ENCODE peak calls at places on chromosome 15, in eight cellular contexts. C, G, P, K, R, F, X and L are unnamed samples.

GRCh38 chr15:74517096-74517495 is 23.9 kb upstream of the ARID3B start:
- DNase-seq in X (no peak), K (no peak), G (no peak), R (no peak), F (no peak), C (no peak), P (no peak), L (no peak)

GRCh38 chr15:66261056-66261455 is 7.5 kb upstream of the MEGF11 start:
- DNase-seq in R (no peak), C (peak; percentile 14), F (no peak), P (peak; percentile 65), G (no peak), X (no peak), K (no peak), L (peak; percentile 15)

GRCh38 chr15:73965730-73966103 is 26.4 kb downstream of the STOML1 start:
- DNase-seq in G (peak; percentile 76), F (no peak), R (no peak), K (no peak), C (peak; percentile 66), X (no peak), P (no peak), L (no peak)

GRCh38 chr15:57752426-57752825 is 45.9 kb downstream of the POLR2M start:
- DNase-seq in R (peak; percentile 40), C (peak; percentile 8), P (no peak), G (no peak), F (no peak), X (no peak), K (no peak), L (peak; percentile 26)

GRCh38 chr15:71916834-71917233 is 106.5 kb downstream of the NR2E3 start:
- DNase-seq in G (no peak), K (no peak), P (no peak), X (no peak), C (no peak), R (no peak), F (no peak), L (no peak)

GRCh38 chr15:65790692-65791334 is 1.3 kb downstream of the DENND4A start:
- DNase-seq in R (no peak), K (no peak), G (peak; percentile 25), P (no peak), X (no peak), C (peak; percentile 70), F (peak; percentile 34), L (peak; percentile 35)

GRCh38 chr15:66004618-66005262 is 135.4 kb downstream of the RAB11A start:
- DNase-seq in G (peak; percentile 66), R (no peak), X (no peak), K (no peak), C (peak; percentile 38), F (peak; percentile 50), P (peak; percentile 19), L (peak; percentile 54)

GRCh38 chr15:89150762-89151305 is 62.6 kb downstream of the ABHD2 start:
- DNase-seq in X (no peak), G (no peak), F (no peak), C (no peak), R (no peak), P (peak; percentile 59), K (no peak), L (no peak)

GRCh38 chr15:78429477-78429876 is 8.5 kb upstream of the IREB2 start:
- DNase-seq in X (no peak), C (no peak), G (no peak), R (no peak), F (no peak), P (peak; percentile 36), K (no peak), L (no peak)

GRCh38 chr15:74958320-74958907 is 1.8 kb upstream of the RPP25 start:
- DNase-seq in K (no peak), F (no peak), R (peak; percentile 68), X (peak; percentile 80), P (peak; percentile 86), G (peak; percentile 55), C (no peak), L (no peak)

GRCh38 chr15:49024840-49025239 is 21.4 kb downstream of the SECISBP2L start:
- DNase-seq in R (no peak), C (no peak), P (no peak), X (no peak), F (no peak), K (no peak), G (no peak), L (no peak)

GRCh38 chr15:98671060-98672008 is 23.0 kb downstream of the IGF1R start:
- DNase-seq in K (no peak), F (peak; percentile 40), P (no peak), X (no peak), C (peak; percentile 57), G (peak; percentile 74), R (no peak), L (peak; percentile 74)

GRCh38 chr15:67307889-67308597 is 53.5 kb downstream of the IQCH start:
- DNase-seq in X (no peak), C (no peak), P (no peak), F (no peak), R (no peak), K (no peak), G (no peak), L (peak; percentile 7)

GRCh38 chr15:35444557-35445204 is 101.3 kb downstream of the DPH6 start:
- DNase-seq in X (no peak), P (no peak), G (peak; percentile 75), K (peak; percentile 11), C (peak; percentile 77), F (peak; percentile 62), R (no peak), L (peak; percentile 77)

DNA sequence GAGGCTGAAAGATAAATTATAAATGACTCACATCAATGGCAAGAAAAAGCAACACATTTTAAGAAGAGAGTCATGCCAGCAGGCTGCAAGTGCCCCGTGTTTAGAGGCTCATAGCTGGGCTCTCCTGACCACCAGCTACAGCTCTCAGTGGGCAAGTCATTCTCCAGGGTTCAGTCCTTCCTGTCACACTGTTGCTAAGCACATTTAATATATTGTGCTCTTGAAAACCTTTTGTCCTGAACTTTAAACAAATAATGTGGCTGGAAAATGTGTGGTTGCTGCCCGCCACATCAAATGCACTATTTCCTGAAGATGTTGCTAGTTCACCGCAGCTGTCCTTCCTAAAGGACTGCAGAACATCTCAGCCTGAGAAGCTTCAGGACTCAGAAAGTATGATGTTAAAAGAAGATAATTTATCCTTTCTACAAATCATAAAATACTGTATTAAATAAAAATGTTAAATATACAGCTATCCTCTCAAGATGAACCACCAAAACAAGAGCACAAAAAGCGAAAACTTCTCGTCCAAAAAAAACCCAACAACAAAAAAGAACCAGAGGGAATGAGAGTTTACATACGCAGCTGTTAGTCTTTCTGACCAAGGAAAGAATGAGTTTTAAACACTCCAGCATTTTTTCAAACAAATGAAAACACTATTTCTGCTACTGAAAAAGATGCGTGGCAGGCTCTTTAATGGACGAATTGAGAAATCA is 956 bp downstream of the TARS3 start:
- DNase-seq in P (no peak), X (no peak), G (peak; percentile 50), F (peak; percentile 8), C (peak; percentile 15), K (peak; percentile 82), R (no peak), L (peak; percentile 12)
- TF ChIP-seq CTCF in P (no peak), X (no peak), G (no peak), F (no peak), C (no peak), K (no peak), R (no peak), L (no peak)

GRCh38 chr15:33932734-33933133 is 35.6 kb upstream of the CHRM5 start:
- DNase-seq in X (no peak), K (no peak), R (no peak), G (no peak), P (no peak), C (no peak), F (no peak), L (no peak)

GRCh38 chr15:33934396-33934795 is 33.9 kb upstream of the CHRM5 start:
- DNase-seq in K (no peak), R (no peak), C (no peak), P (no peak), F (no peak), X (no peak), G (no peak), L (no peak)

DNA sequence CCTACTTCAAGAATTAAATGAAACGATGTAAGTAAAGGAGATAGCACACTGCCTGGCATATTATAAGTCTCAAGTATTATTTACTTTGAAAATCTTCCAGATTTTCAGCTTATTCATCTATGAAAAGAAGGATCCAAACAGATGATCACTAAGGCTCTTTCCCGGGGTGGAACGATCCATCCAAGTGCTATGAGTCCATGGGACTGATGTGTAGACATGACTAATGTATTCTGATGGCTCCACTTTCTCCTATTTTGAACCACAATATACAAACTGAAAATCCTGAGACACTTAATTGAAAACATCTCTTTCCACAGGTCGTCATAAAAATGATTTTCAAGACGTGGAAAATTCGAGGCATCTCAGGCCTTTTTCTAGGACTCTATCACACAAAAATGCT is 33.4 kb upstream of the CHRM5 start:
- DNase-seq in G (peak; percentile 50), X (no peak), F (no peak), P (no peak), C (no peak), R (no peak), K (no peak), L (no peak)
- TF ChIP-seq CTCF in G (no peak), X (no peak), F (no peak), P (no peak), C (no peak), R (no peak), K (no peak), L (no peak)

GRCh38 chr15:52783929-52784798 is 6.0 kb downstream of the ONECUT1 start:
- DNase-seq in F (no peak), K (no peak), G (no peak), P (peak; percentile 64), C (no peak), R (no peak), X (peak; percentile 74), L (no peak)
- TF ChIP-seq CTCF in F (no peak), K (peak; percentile 31), G (no peak), P (peak; percentile 64), C (peak; percentile 12), R (peak; percentile 58), X (no peak), L (no peak)

GRCh38 chr15:39888243-39888642 is 31.8 kb downstream of the GPR176 start:
- DNase-seq in F (no peak), P (no peak), X (no peak), K (no peak), R (no peak), G (no peak), C (no peak), L (no peak)

GRCh38 chr15:39886418-39886817 is 33.6 kb downstream of the GPR176 start:
- DNase-seq in R (no peak), X (no peak), K (no peak), C (no peak), P (no peak), G (no peak), F (no peak), L (no peak)

GRCh38 chr15:39888809-39889208 is 31.3 kb downstream of the GPR176 start:
- DNase-seq in G (peak; percentile 31), X (no peak), F (no peak), C (no peak), K (no peak), R (no peak), P (no peak), L (no peak)

GRCh38 chr15:39887211-39887610 is 32.9 kb downstream of the GPR176 start:
- DNase-seq in F (no peak), P (no peak), X (no peak), G (no peak), C (no peak), K (no peak), R (no peak), L (no peak)

DNA sequence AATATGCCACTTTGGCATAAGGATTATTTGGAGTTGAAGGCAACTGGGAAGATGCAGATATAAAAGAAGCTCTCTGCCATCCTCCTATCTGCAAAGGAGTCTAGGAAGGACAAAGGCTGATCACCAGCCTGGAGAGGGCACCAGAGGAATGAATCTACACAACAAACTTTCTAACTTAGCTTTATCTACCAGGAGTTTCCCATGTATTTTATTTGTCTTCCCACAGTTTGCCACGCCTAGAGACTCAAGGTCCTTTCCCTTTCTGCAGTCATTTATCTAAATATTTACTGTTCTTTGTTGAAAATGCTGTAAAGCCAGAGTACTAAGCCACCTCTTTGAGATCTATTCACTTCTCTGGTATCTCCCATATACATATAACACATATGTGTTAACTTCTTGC is 32.2 kb downstream of the GPR176 start:
- DNase-seq in K (no peak), R (no peak), F (peak; percentile 65), G (peak; percentile 70), X (no peak), C (peak; percentile 77), P (peak; percentile 33), L (peak; percentile 67)
- TF ChIP-seq CTCF in K (peak; percentile 20), R (peak; percentile 48), F (peak; percentile 36), G (peak; percentile 44), X (peak; percentile 25), C (peak; percentile 20), P (peak; percentile 43), L (peak; percentile 48)